ENCODE peak calls at places on chromosomes 3 and 15, in eight cellular contexts. A, W, P, O, E, M, N and L are unnamed samples. For H3K36me3, the result is how much of the 10 kb centered on the place peaks cover.

GRCh38 chr3:4568831-4569230 is 75.7 kb downstream of the ITPR1 start:
- DNase-seq in A (no peak), W (no peak), P (no peak), O (no peak), E (no peak), M (no peak), N (no peak), L (no peak)

GRCh38 chr15:48318131-48318530 is 13.1 kb upstream of the DUT start:
- DNase-seq in A (no peak), W (no peak), P (peak), O (no peak), E (no peak), M (no peak), N (no peak), L (no peak)

GRCh38 chr15:48059786-48060185 is 61.0 kb upstream of the SLC24A5 start:
- DNase-seq in A (peak), W (peak), P (no peak), O (peak), E (no peak), M (no peak), N (peak), L (no peak)

GRCh38 chr3:171967137-171967783 is 72.1 kb upstream of the FNDC3B start:
- DNase-seq in A (no peak), W (no peak), P (no peak), O (no peak), E (no peak), M (no peak), N (peak), L (peak)

GRCh38 chr3:76293856-76294255 is 508.5 kb upstream of the ZNF717 start:
- DNase-seq in A (no peak), W (no peak), P (no peak), O (no peak), E (no peak), M (no peak), N (no peak), L (no peak)

GRCh38 chr15:63385911-63386531 is 4.4 kb upstream of the CA12 start:
- DNase-seq in A (no peak), W (no peak), P (no peak), O (no peak), E (no peak), M (no peak), N (no peak), L (no peak)

GRCh38 chr3:195895078-195895899 is 13.1 kb downstream of the TNK2 start:
- DNase-seq in A (peak), W (no peak), P (peak), O (peak), E (peak), M (peak), N (peak), L (peak)

GRCh38 chr3:184788751-184789150 is 23.2 kb upstream of the VPS8 start:
- DNase-seq in A (no peak), W (no peak), P (no peak), O (no peak), E (no peak), M (no peak), N (no peak), L (peak)

GRCh38 chr15:43511012-43511885 is 6.2 kb upstream of the MAP1A start:
- DNase-seq in A (no peak), W (no peak), P (no peak), O (no peak), E (peak), M (no peak), N (no peak), L (no peak)

GRCh38 chr3:52454235-52454937 is 545 bp upstream of the TNNC1 start:
- DNase-seq in A (no peak), W (no peak), P (no peak), O (peak), E (no peak), M (peak), N (no peak), L (peak)

GRCh38 chr15:63246691-63247464 is 30.5 kb upstream of the APH1B start:
- DNase-seq in A (no peak), W (peak), P (no peak), O (no peak), E (no peak), M (no peak), N (peak), L (no peak)

GRCh38 chr3:144426366-144426765 is 454.7 kb downstream of the DIPK2A start:
- DNase-seq in A (no peak), W (no peak), P (no peak), O (no peak), E (no peak), M (no peak), N (no peak), L (no peak)

GRCh38 chr3:82796765-82797164 is 1035.3 kb upstream of the GBE1 start:
- DNase-seq in A (no peak), W (no peak), P (no peak), O (no peak), E (no peak), M (no peak), N (no peak), L (no peak)

GRCh38 chr15:90414408-90415028 is 26.5 kb downstream of the IQGAP1 start:
- DNase-seq in A (no peak), W (no peak), P (no peak), O (no peak), E (no peak), M (no peak), N (peak), L (no peak)

GRCh38 chr3:180408654-180409053 is 193.3 kb upstream of the TTC14 start:
- DNase-seq in A (no peak), W (no peak), P (no peak), O (no peak), E (no peak), M (no peak), N (peak), L (no peak)

GRCh38 chr3:67415504-67415903 is 238.9 kb downstream of the SUCLG2 start:
- DNase-seq in A (no peak), W (no peak), P (no peak), O (no peak), E (no peak), M (no peak), N (peak), L (no peak)

GRCh38 chr15:56491110-56491722 is 26.3 kb upstream of the MNS1 start:
- DNase-seq in A (peak), W (peak), P (peak), O (peak), E (peak), M (peak), N (peak), L (peak)

GRCh38 chr3:69008980-69009379 is 4.5 kb downstream of the EOGT start:
- DNase-seq in A (no peak), W (no peak), P (no peak), O (no peak), E (no peak), M (no peak), N (no peak), L (no peak)

GRCh38 chr15:36175781-36176211 is 403.6 kb upstream of the CDIN1 start:
- DNase-seq in A (no peak), W (no peak), P (no peak), O (no peak), E (no peak), M (no peak), N (no peak), L (no peak)

GRCh38 chr3:64063207-64063981 is 40.1 kb upstream of the PSMD6 start:
- DNase-seq in A (no peak), W (no peak), P (no peak), O (no peak), E (no peak), M (no peak), N (peak), L (no peak)

GRCh38 chr3:193530231-193531165 is 24.2 kb downstream of the ATP13A4 start:
- DNase-seq in A (no peak), W (no peak), P (no peak), O (no peak), E (no peak), M (no peak), N (no peak), L (no peak)

GRCh38 chr3:18579659-18580058 is 154.5 kb upstream of the SATB1 start:
- DNase-seq in A (no peak), W (no peak), P (no peak), O (no peak), E (no peak), M (no peak), N (no peak), L (no peak)

DNA sequence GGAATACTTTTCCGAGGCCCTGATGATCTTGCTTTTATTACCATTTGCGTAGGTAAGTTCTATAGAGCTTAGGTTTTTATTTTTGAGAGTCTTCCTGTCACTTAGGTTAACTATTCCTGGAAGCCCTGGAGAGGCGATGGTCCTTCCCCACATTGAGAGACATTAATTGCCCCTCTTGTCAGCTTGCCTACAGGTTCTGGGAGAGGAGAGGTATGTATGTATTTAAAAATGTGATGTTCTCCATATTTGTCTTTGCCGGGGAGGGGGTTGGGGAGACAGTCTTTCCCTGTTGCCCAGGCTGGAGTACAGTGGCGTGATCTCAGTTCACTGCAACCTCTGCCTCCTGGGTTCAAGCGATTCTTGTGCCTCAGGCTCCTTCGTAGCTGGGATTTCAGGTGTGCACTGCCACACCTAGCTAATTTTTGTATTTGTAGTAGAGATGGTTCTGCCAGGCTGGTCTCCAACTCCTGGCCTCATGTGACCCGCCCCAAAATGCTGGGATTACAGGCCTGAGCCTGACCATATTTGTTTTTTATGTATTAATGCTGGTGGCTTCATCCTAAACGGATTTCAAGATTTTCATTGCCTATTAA is 6.2 kb downstream of the RPSA start:
- DNase-seq in A (no peak), W (no peak), P (no peak), O (no peak), E (no peak), M (no peak), N (no peak), L (no peak)
- H3K36me3 ChIP-seq in A (under half), W (under half), P (under half), O (half or more), E (half or more), M (under half), N (half or more), L (half or more)

GRCh38 chr3:59277201-59277600 is 227.4 kb upstream of the CFAP20DC start:
- DNase-seq in A (no peak), W (no peak), P (no peak), O (no peak), E (no peak), M (no peak), N (no peak), L (no peak)

DNA sequence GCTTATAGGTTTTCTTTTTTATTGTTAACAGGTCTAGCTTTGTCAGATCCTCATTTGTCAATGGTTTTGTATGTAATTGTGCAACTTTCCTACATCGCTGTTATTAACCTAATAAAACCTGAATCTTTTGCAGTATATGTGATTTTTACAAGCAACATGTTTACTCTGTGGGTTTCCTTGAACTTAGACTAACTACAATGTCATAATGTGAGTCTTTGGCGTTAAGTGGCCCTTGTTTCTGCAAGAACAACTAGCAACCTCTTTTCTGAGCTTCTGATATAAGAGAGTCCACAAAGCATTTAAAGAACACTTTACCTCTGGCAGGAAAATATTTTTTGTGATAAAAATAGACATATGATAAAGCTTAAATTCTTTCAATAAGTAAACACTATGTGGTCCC is 230.3 kb upstream of the CFAP20DC start:
- DNase-seq in A (no peak), W (no peak), P (no peak), O (no peak), E (no peak), M (no peak), N (no peak), L (no peak)
- H3K36me3 ChIP-seq in A (under half), W (under half), P (under half), O (under half), E (under half), M (under half), N (under half), L (under half)

GRCh38 chr3:12586403-12586802 is 29.5 kb downstream of the MKRN2 start:
- DNase-seq in A (no peak), W (no peak), P (no peak), O (no peak), E (no peak), M (no peak), N (no peak), L (no peak)

GRCh38 chr3:12588039-12588673 is 31.3 kb downstream of the MKRN2 start:
- DNase-seq in A (no peak), W (no peak), P (no peak), O (no peak), E (no peak), M (no peak), N (peak), L (peak)

GRCh38 chr3:12585970-12586369 is 29.1 kb downstream of the MKRN2 start:
- DNase-seq in A (no peak), W (no peak), P (no peak), O (no peak), E (no peak), M (no peak), N (no peak), L (no peak)

GRCh38 chr3:12590096-12590495 is 33.2 kb downstream of the MKRN2 start:
- DNase-seq in A (no peak), W (no peak), P (no peak), O (no peak), E (no peak), M (no peak), N (no peak), L (no peak)

DNA sequence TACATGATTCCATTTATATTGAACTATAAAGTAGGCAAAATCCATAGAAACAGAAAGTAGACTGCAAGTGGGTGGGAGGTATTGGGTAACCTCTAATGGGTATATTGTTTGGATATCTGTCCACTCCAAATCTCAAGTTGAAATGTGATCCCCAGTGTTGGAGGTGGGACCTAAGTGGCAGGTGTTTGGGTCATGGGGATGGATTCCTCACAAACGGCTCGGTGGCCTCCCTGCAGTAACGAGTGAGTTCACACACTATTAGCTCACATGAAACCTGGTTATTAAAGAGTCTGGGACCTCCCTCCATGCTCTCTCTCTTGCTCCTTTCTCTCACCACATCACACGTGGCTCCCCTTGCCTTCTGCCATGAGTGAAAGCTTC is 31.8 kb downstream of the MKRN2 start:
- DNase-seq in A (no peak), W (peak), P (no peak), O (no peak), E (no peak), M (no peak), N (no peak), L (no peak)
- H3K36me3 ChIP-seq in A (under half), W (under half), P (under half), O (half or more), E (half or more), M (under half), N (half or more), L (half or more)

GRCh38 chr15:99613887-99614642 is 48.3 kb downstream of the MEF2A start:
- DNase-seq in A (no peak), W (peak), P (no peak), O (no peak), E (no peak), M (no peak), N (peak), L (no peak)
- H3K36me3 ChIP-seq in A (under half), W (under half), P (under half), O (under half), E (under half), M (under half), N (under half), L (under half)